ENCODE peak calls at places on chromosomes 16 and 17, in ten cellular contexts. One of them, this sample, is unnamed.

GRCh38 chr16:84278968-84279367 is 15.7 kb upstream of the WFDC1 start:
- DNase-seq in CD8-positive, alpha-beta memory T cell: no peak
- DNase-seq in activated naive CD4-positive, alpha-beta T cell treated with anti-CD3 and anti-CD28 coated beads, Interleukin-2, amount 10 ng/mL, durations not matched to agents 7 days and 5 days: no peak
- DNase-seq in memory B cell: no peak
- DNase-seq in NCI-H82: peak
- DNase-seq in A549: no peak
- DNase-seq in NCI-H446: no peak
- DNase-seq in nephron progenitor cell: peak
- DNase-seq in T-helper 2 cell: no peak
- DNase-seq in astrocyte of the spinal cord: no peak
- DNase-seq in this sample: no peak

GRCh38 chr16:81397058-81397878 is 47.3 kb upstream of the CMIP start:
- DNase-seq in memory B cell: no peak
- DNase-seq in nephron progenitor cell: no peak
- DNase-seq in NCI-H82: no peak
- DNase-seq in NCI-H446: no peak
- DNase-seq in A549: no peak
- DNase-seq in CD8-positive, alpha-beta memory T cell: no peak
- DNase-seq in activated naive CD4-positive, alpha-beta T cell treated with anti-CD3 and anti-CD28 coated beads, Interleukin-2, amount 10 ng/mL, durations not matched to agents 7 days and 5 days: no peak
- DNase-seq in astrocyte of the spinal cord: no peak
- DNase-seq in T-helper 2 cell: no peak
- DNase-seq in this sample: no peak

GRCh38 chr17:29592850-29593545 is at the start of gene ANKRD13B:
- DNase-seq in NCI-H446: peak
- DNase-seq in astrocyte of the spinal cord: no peak
- DNase-seq in activated naive CD4-positive, alpha-beta T cell treated with anti-CD3 and anti-CD28 coated beads, Interleukin-2, amount 10 ng/mL, durations not matched to agents 7 days and 5 days: peak
- DNase-seq in nephron progenitor cell: peak
- DNase-seq in memory B cell: peak
- DNase-seq in NCI-H82: peak
- DNase-seq in CD8-positive, alpha-beta memory T cell: peak
- DNase-seq in A549: peak
- DNase-seq in T-helper 2 cell: no peak
- DNase-seq in this sample: no peak

GRCh38 chr16:4591191-4591590 is 23.5 kb downstream of the UBALD1 start:
- DNase-seq in astrocyte of the spinal cord: no peak
- DNase-seq in NCI-H446: no peak
- DNase-seq in activated naive CD4-positive, alpha-beta T cell treated with anti-CD3 and anti-CD28 coated beads, Interleukin-2, amount 10 ng/mL, durations not matched to agents 7 days and 5 days: no peak
- DNase-seq in nephron progenitor cell: no peak
- DNase-seq in A549: no peak
- DNase-seq in NCI-H82: no peak
- DNase-seq in CD8-positive, alpha-beta memory T cell: no peak
- DNase-seq in T-helper 2 cell: no peak
- DNase-seq in memory B cell: no peak
- DNase-seq in this sample: no peak

GRCh38 chr17:49798738-49799137 is 10.3 kb downstream of the KAT7 start:
- DNase-seq in CD8-positive, alpha-beta memory T cell: no peak
- DNase-seq in A549: no peak
- DNase-seq in activated naive CD4-positive, alpha-beta T cell treated with anti-CD3 and anti-CD28 coated beads, Interleukin-2, amount 10 ng/mL, durations not matched to agents 7 days and 5 days: no peak
- DNase-seq in memory B cell: no peak
- DNase-seq in NCI-H446: no peak
- DNase-seq in NCI-H82: no peak
- DNase-seq in T-helper 2 cell: no peak
- DNase-seq in astrocyte of the spinal cord: no peak
- DNase-seq in nephron progenitor cell: no peak
- DNase-seq in this sample: no peak

GRCh38 chr17:31726980-31727427 is 132.0 kb downstream of the COPRS start:
- DNase-seq in NCI-H446: no peak
- DNase-seq in NCI-H82: no peak
- DNase-seq in astrocyte of the spinal cord: peak
- DNase-seq in nephron progenitor cell: no peak
- DNase-seq in activated naive CD4-positive, alpha-beta T cell treated with anti-CD3 and anti-CD28 coated beads, Interleukin-2, amount 10 ng/mL, durations not matched to agents 7 days and 5 days: no peak
- DNase-seq in memory B cell: no peak
- DNase-seq in CD8-positive, alpha-beta memory T cell: no peak
- DNase-seq in A549: no peak
- DNase-seq in T-helper 2 cell: no peak
- DNase-seq in this sample: no peak

GRCh38 chr16:4623593-4623992 is 1.0 kb upstream of the MGRN1 start:
- DNase-seq in A549: no peak
- DNase-seq in NCI-H446: no peak
- DNase-seq in memory B cell: no peak
- DNase-seq in activated naive CD4-positive, alpha-beta T cell treated with anti-CD3 and anti-CD28 coated beads, Interleukin-2, amount 10 ng/mL, durations not matched to agents 7 days and 5 days: no peak
- DNase-seq in nephron progenitor cell: no peak
- DNase-seq in CD8-positive, alpha-beta memory T cell: no peak
- DNase-seq in astrocyte of the spinal cord: no peak
- DNase-seq in T-helper 2 cell: no peak
- DNase-seq in NCI-H82: no peak
- DNase-seq in this sample: no peak

GRCh38 chr17:29240477-29240876 is 6.2 kb upstream of the CRYBA1 start:
- DNase-seq in nephron progenitor cell: no peak
- DNase-seq in astrocyte of the spinal cord: no peak
- DNase-seq in activated naive CD4-positive, alpha-beta T cell treated with anti-CD3 and anti-CD28 coated beads, Interleukin-2, amount 10 ng/mL, durations not matched to agents 7 days and 5 days: no peak
- DNase-seq in T-helper 2 cell: no peak
- DNase-seq in A549: peak
- DNase-seq in NCI-H82: no peak
- DNase-seq in NCI-H446: no peak
- DNase-seq in CD8-positive, alpha-beta memory T cell: no peak
- DNase-seq in memory B cell: no peak
- DNase-seq in this sample: no peak

GRCh38 chr16:67563708-67564468 is 1.6 kb downstream of the CTCF start:
- DNase-seq in memory B cell: no peak
- DNase-seq in NCI-H82: peak
- DNase-seq in nephron progenitor cell: no peak
- DNase-seq in A549: peak
- DNase-seq in astrocyte of the spinal cord: peak
- DNase-seq in T-helper 2 cell: no peak
- DNase-seq in activated naive CD4-positive, alpha-beta T cell treated with anti-CD3 and anti-CD28 coated beads, Interleukin-2, amount 10 ng/mL, durations not matched to agents 7 days and 5 days: peak
- DNase-seq in CD8-positive, alpha-beta memory T cell: no peak
- DNase-seq in NCI-H446: no peak
- DNase-seq in this sample: no peak

GRCh38 chr16:89106533-89107208 is 13.0 kb downstream of the ACSF3 start:
- DNase-seq in A549: no peak
- DNase-seq in T-helper 2 cell: no peak
- DNase-seq in memory B cell: no peak
- DNase-seq in NCI-H82: no peak
- DNase-seq in CD8-positive, alpha-beta memory T cell: no peak
- DNase-seq in activated naive CD4-positive, alpha-beta T cell treated with anti-CD3 and anti-CD28 coated beads, Interleukin-2, amount 10 ng/mL, durations not matched to agents 7 days and 5 days: no peak
- DNase-seq in nephron progenitor cell: no peak
- DNase-seq in astrocyte of the spinal cord: no peak
- DNase-seq in NCI-H446: no peak
- DNase-seq in this sample: no peak

GRCh38 chr16:73157861-73158260 is 109.9 kb upstream of the ZFHX3 start:
- DNase-seq in NCI-H446: no peak
- DNase-seq in NCI-H82: no peak
- DNase-seq in T-helper 2 cell: no peak
- DNase-seq in CD8-positive, alpha-beta memory T cell: no peak
- DNase-seq in memory B cell: no peak
- DNase-seq in nephron progenitor cell: no peak
- DNase-seq in astrocyte of the spinal cord: no peak
- DNase-seq in activated naive CD4-positive, alpha-beta T cell treated with anti-CD3 and anti-CD28 coated beads, Interleukin-2, amount 10 ng/mL, durations not matched to agents 7 days and 5 days: no peak
- DNase-seq in A549: no peak
- DNase-seq in this sample: no peak

GRCh38 chr17:67818110-67819002 is 6.9 kb upstream of the BPTF start:
- DNase-seq in T-helper 2 cell: no peak
- DNase-seq in A549: no peak
- DNase-seq in NCI-H446: peak
- DNase-seq in nephron progenitor cell: peak
- DNase-seq in NCI-H82: peak
- DNase-seq in astrocyte of the spinal cord: no peak
- DNase-seq in activated naive CD4-positive, alpha-beta T cell treated with anti-CD3 and anti-CD28 coated beads, Interleukin-2, amount 10 ng/mL, durations not matched to agents 7 days and 5 days: no peak
- DNase-seq in CD8-positive, alpha-beta memory T cell: no peak
- DNase-seq in memory B cell: no peak
- DNase-seq in this sample: no peak

GRCh38 chr17:32286518-32286900 is 20.9 kb downstream of the RHBDL3 start:
- DNase-seq in memory B cell: no peak
- DNase-seq in CD8-positive, alpha-beta memory T cell: no peak
- DNase-seq in NCI-H82: no peak
- DNase-seq in activated naive CD4-positive, alpha-beta T cell treated with anti-CD3 and anti-CD28 coated beads, Interleukin-2, amount 10 ng/mL, durations not matched to agents 7 days and 5 days: no peak
- DNase-seq in nephron progenitor cell: no peak
- DNase-seq in astrocyte of the spinal cord: no peak
- DNase-seq in A549: no peak
- DNase-seq in T-helper 2 cell: no peak
- DNase-seq in NCI-H446: no peak
- DNase-seq in this sample: no peak

GRCh38 chr17:39080416-39081179 is 70.8 kb downstream of the PLXDC1 start:
- DNase-seq in activated naive CD4-positive, alpha-beta T cell treated with anti-CD3 and anti-CD28 coated beads, Interleukin-2, amount 10 ng/mL, durations not matched to agents 7 days and 5 days: no peak
- DNase-seq in memory B cell: no peak
- DNase-seq in astrocyte of the spinal cord: no peak
- DNase-seq in nephron progenitor cell: no peak
- DNase-seq in NCI-H82: peak
- DNase-seq in CD8-positive, alpha-beta memory T cell: no peak
- DNase-seq in A549: no peak
- DNase-seq in T-helper 2 cell: no peak
- DNase-seq in NCI-H446: peak
- DNase-seq in this sample: no peak

GRCh38 chr16:22192261-22193133 is 13.6 kb upstream of the EEF2K start:
- DNase-seq in NCI-H82: peak
- DNase-seq in memory B cell: peak
- DNase-seq in nephron progenitor cell: peak
- DNase-seq in activated naive CD4-positive, alpha-beta T cell treated with anti-CD3 and anti-CD28 coated beads, Interleukin-2, amount 10 ng/mL, durations not matched to agents 7 days and 5 days: peak
- DNase-seq in T-helper 2 cell: peak
- DNase-seq in CD8-positive, alpha-beta memory T cell: peak
- DNase-seq in astrocyte of the spinal cord: peak
- DNase-seq in NCI-H446: peak
- DNase-seq in A549: no peak
- DNase-seq in this sample: no peak

GRCh38 chr17:50631195-50631907 is 3.3 kb upstream of the ABCC3 start:
- DNase-seq in memory B cell: no peak
- DNase-seq in NCI-H446: no peak
- DNase-seq in NCI-H82: no peak
- DNase-seq in astrocyte of the spinal cord: no peak
- DNase-seq in CD8-positive, alpha-beta memory T cell: no peak
- DNase-seq in T-helper 2 cell: no peak
- DNase-seq in A549: no peak
- DNase-seq in nephron progenitor cell: no peak
- DNase-seq in activated naive CD4-positive, alpha-beta T cell treated with anti-CD3 and anti-CD28 coated beads, Interleukin-2, amount 10 ng/mL, durations not matched to agents 7 days and 5 days: peak
- DNase-seq in this sample: no peak

GRCh38 chr17:35896011-35896587 is 15.9 kb upstream of the CCL5 start:
- DNase-seq in A549: no peak
- DNase-seq in CD8-positive, alpha-beta memory T cell: no peak
- DNase-seq in astrocyte of the spinal cord: no peak
- DNase-seq in NCI-H446: no peak
- DNase-seq in T-helper 2 cell: no peak
- DNase-seq in memory B cell: no peak
- DNase-seq in NCI-H82: no peak
- DNase-seq in activated naive CD4-positive, alpha-beta T cell treated with anti-CD3 and anti-CD28 coated beads, Interleukin-2, amount 10 ng/mL, durations not matched to agents 7 days and 5 days: peak
- DNase-seq in nephron progenitor cell: no peak
- DNase-seq in this sample: peak

GRCh38 chr16:2482181-2483107 is 7.5 kb downstream of the TBC1D24 start:
- DNase-seq in astrocyte of the spinal cord: no peak
- DNase-seq in CD8-positive, alpha-beta memory T cell: no peak
- DNase-seq in memory B cell: no peak
- DNase-seq in NCI-H82: peak
- DNase-seq in nephron progenitor cell: no peak
- DNase-seq in activated naive CD4-positive, alpha-beta T cell treated with anti-CD3 and anti-CD28 coated beads, Interleukin-2, amount 10 ng/mL, durations not matched to agents 7 days and 5 days: no peak
- DNase-seq in T-helper 2 cell: no peak
- DNase-seq in NCI-H446: peak
- DNase-seq in A549: no peak
- DNase-seq in this sample: no peak

GRCh38 chr17:41650794-41651624 is 26.6 kb upstream of the KRT17 start:
- DNase-seq in NCI-H446: no peak
- DNase-seq in A549: no peak
- DNase-seq in NCI-H82: no peak
- DNase-seq in CD8-positive, alpha-beta memory T cell: no peak
- DNase-seq in T-helper 2 cell: no peak
- DNase-seq in nephron progenitor cell: no peak
- DNase-seq in memory B cell: no peak
- DNase-seq in astrocyte of the spinal cord: no peak
- DNase-seq in activated naive CD4-positive, alpha-beta T cell treated with anti-CD3 and anti-CD28 coated beads, Interleukin-2, amount 10 ng/mL, durations not matched to agents 7 days and 5 days: no peak
- DNase-seq in this sample: no peak

GRCh38 chr17:76797441-76797840 is 59.5 kb downstream of the MFSD11 start:
- DNase-seq in A549: no peak
- DNase-seq in T-helper 2 cell: no peak
- DNase-seq in astrocyte of the spinal cord: no peak
- DNase-seq in NCI-H446: no peak
- DNase-seq in NCI-H82: no peak
- DNase-seq in memory B cell: no peak
- DNase-seq in activated naive CD4-positive, alpha-beta T cell treated with anti-CD3 and anti-CD28 coated beads, Interleukin-2, amount 10 ng/mL, durations not matched to agents 7 days and 5 days: no peak
- DNase-seq in nephron progenitor cell: no peak
- DNase-seq in CD8-positive, alpha-beta memory T cell: no peak
- DNase-seq in this sample: no peak

GRCh38 chr17:27218719-27219488 is 75.0 kb upstream of the WSB1 start:
- DNase-seq in nephron progenitor cell: no peak
- DNase-seq in memory B cell: no peak
- DNase-seq in CD8-positive, alpha-beta memory T cell: no peak
- DNase-seq in T-helper 2 cell: no peak
- DNase-seq in NCI-H82: no peak
- DNase-seq in astrocyte of the spinal cord: no peak
- DNase-seq in A549: no peak
- DNase-seq in activated naive CD4-positive, alpha-beta T cell treated with anti-CD3 and anti-CD28 coated beads, Interleukin-2, amount 10 ng/mL, durations not matched to agents 7 days and 5 days: no peak
- DNase-seq in NCI-H446: no peak
- DNase-seq in this sample: no peak

GRCh38 chr16:69179255-69180010 is 7.5 kb upstream of the SNTB2 start:
- DNase-seq in CD8-positive, alpha-beta memory T cell: no peak
- DNase-seq in memory B cell: no peak
- DNase-seq in NCI-H82: no peak
- DNase-seq in astrocyte of the spinal cord: peak
- DNase-seq in NCI-H446: peak
- DNase-seq in A549: peak
- DNase-seq in activated naive CD4-positive, alpha-beta T cell treated with anti-CD3 and anti-CD28 coated beads, Interleukin-2, amount 10 ng/mL, durations not matched to agents 7 days and 5 days: no peak
- DNase-seq in T-helper 2 cell: no peak
- DNase-seq in nephron progenitor cell: no peak
- DNase-seq in this sample: no peak

GRCh38 chr17:1904273-1905052 is 74.7 kb downstream of the RPA1 start:
- DNase-seq in astrocyte of the spinal cord: no peak
- DNase-seq in memory B cell: no peak
- DNase-seq in A549: no peak
- DNase-seq in activated naive CD4-positive, alpha-beta T cell treated with anti-CD3 and anti-CD28 coated beads, Interleukin-2, amount 10 ng/mL, durations not matched to agents 7 days and 5 days: no peak
- DNase-seq in NCI-H446: no peak
- DNase-seq in T-helper 2 cell: no peak
- DNase-seq in CD8-positive, alpha-beta memory T cell: no peak
- DNase-seq in NCI-H82: peak
- DNase-seq in nephron progenitor cell: no peak
- DNase-seq in this sample: no peak

GRCh38 chr17:40516581-40517285 is 15.3 kb upstream of the TNS4 start:
- DNase-seq in T-helper 2 cell: peak
- DNase-seq in nephron progenitor cell: no peak
- DNase-seq in activated naive CD4-positive, alpha-beta T cell treated with anti-CD3 and anti-CD28 coated beads, Interleukin-2, amount 10 ng/mL, durations not matched to agents 7 days and 5 days: peak
- DNase-seq in memory B cell: no peak
- DNase-seq in A549: peak
- DNase-seq in NCI-H446: no peak
- DNase-seq in astrocyte of the spinal cord: peak
- DNase-seq in NCI-H82: no peak
- DNase-seq in CD8-positive, alpha-beta memory T cell: peak
- DNase-seq in this sample: peak

GRCh38 chr17:74738051-74738996 is 1.3 kb downstream of the RAB37 start:
- DNase-seq in astrocyte of the spinal cord: no peak
- DNase-seq in activated naive CD4-positive, alpha-beta T cell treated with anti-CD3 and anti-CD28 coated beads, Interleukin-2, amount 10 ng/mL, durations not matched to agents 7 days and 5 days: peak
- DNase-seq in nephron progenitor cell: no peak
- DNase-seq in A549: peak
- DNase-seq in CD8-positive, alpha-beta memory T cell: peak
- DNase-seq in memory B cell: peak
- DNase-seq in T-helper 2 cell: peak
- DNase-seq in NCI-H82: no peak
- DNase-seq in NCI-H446: no peak
- DNase-seq in this sample: peak

GRCh38 chr16:3578610-3579551 is 1.7 kb upstream of the NLRC3 start:
- DNase-seq in CD8-positive, alpha-beta memory T cell: peak
- DNase-seq in A549: no peak
- DNase-seq in T-helper 2 cell: peak
- DNase-seq in astrocyte of the spinal cord: peak
- DNase-seq in activated naive CD4-positive, alpha-beta T cell treated with anti-CD3 and anti-CD28 coated beads, Interleukin-2, amount 10 ng/mL, durations not matched to agents 7 days and 5 days: peak
- DNase-seq in memory B cell: no peak
- DNase-seq in nephron progenitor cell: no peak
- DNase-seq in NCI-H82: no peak
- DNase-seq in NCI-H446: no peak
- DNase-seq in this sample: peak

GRCh38 chr17:61382796-61383688 is 16.6 kb upstream of the TBX2 start:
- DNase-seq in T-helper 2 cell: no peak
- DNase-seq in astrocyte of the spinal cord: no peak
- DNase-seq in memory B cell: no peak
- DNase-seq in nephron progenitor cell: no peak
- DNase-seq in A549: no peak
- DNase-seq in NCI-H446: no peak
- DNase-seq in activated naive CD4-positive, alpha-beta T cell treated with anti-CD3 and anti-CD28 coated beads, Interleukin-2, amount 10 ng/mL, durations not matched to agents 7 days and 5 days: no peak
- DNase-seq in NCI-H82: peak
- DNase-seq in CD8-positive, alpha-beta memory T cell: no peak
- DNase-seq in this sample: no peak

GRCh38 chr17:82043507-82043906 is 6.0 kb upstream of the DCXR start:
- DNase-seq in astrocyte of the spinal cord: no peak
- DNase-seq in activated naive CD4-positive, alpha-beta T cell treated with anti-CD3 and anti-CD28 coated beads, Interleukin-2, amount 10 ng/mL, durations not matched to agents 7 days and 5 days: no peak
- DNase-seq in CD8-positive, alpha-beta memory T cell: no peak
- DNase-seq in T-helper 2 cell: no peak
- DNase-seq in NCI-H82: no peak
- DNase-seq in A549: no peak
- DNase-seq in NCI-H446: no peak
- DNase-seq in nephron progenitor cell: no peak
- DNase-seq in memory B cell: no peak
- DNase-seq in this sample: no peak